ENCODE peak calls at places on chromosomes 6 and 20, in seven cellular contexts. One of them, this sample, is unnamed.

GRCh38 chr6:113190170-113190569 is 667.0 kb upstream of the MARCKS start:
- DNase-seq in cardiac septum: no peak
- DNase-seq in stimulated activated CD8-positive, alpha-beta memory T cell treated with anti-CD3 and anti-CD28 coated beads, Interleukin-7, amount 100 ng/mL, for 24 hours: no peak
- DNase-seq in fibroblast of mammary gland: peak
- DNase-seq in neural crest cell: no peak
- DNase-seq in activated CD4-positive, alpha-beta memory T cell treated with anti-CD3 and anti-CD28 coated beads for 36 hours: no peak
- DNase-seq in adrenal gland: no peak
- DNase-seq in this sample: no peak

GRCh38 chr20:51540585-51540984 is 1.9 kb downstream of the NFATC2 start:
- DNase-seq in cardiac septum: no peak
- DNase-seq in stimulated activated CD8-positive, alpha-beta memory T cell treated with anti-CD3 and anti-CD28 coated beads, Interleukin-7, amount 100 ng/mL, for 24 hours: no peak
- DNase-seq in fibroblast of mammary gland: no peak
- DNase-seq in neural crest cell: no peak
- DNase-seq in activated CD4-positive, alpha-beta memory T cell treated with anti-CD3 and anti-CD28 coated beads for 36 hours: peak
- DNase-seq in adrenal gland: no peak
- DNase-seq in this sample: no peak

GRCh38 chr6:2085657-2086056 is 159.7 kb downstream of the GMDS start:
- DNase-seq in cardiac septum: no peak
- DNase-seq in stimulated activated CD8-positive, alpha-beta memory T cell treated with anti-CD3 and anti-CD28 coated beads, Interleukin-7, amount 100 ng/mL, for 24 hours: no peak
- DNase-seq in fibroblast of mammary gland: no peak
- DNase-seq in neural crest cell: no peak
- DNase-seq in activated CD4-positive, alpha-beta memory T cell treated with anti-CD3 and anti-CD28 coated beads for 36 hours: no peak
- DNase-seq in adrenal gland: no peak
- DNase-seq in this sample: no peak

GRCh38 chr20:23397961-23398360 is 23.3 kb downstream of the NAPB start:
- DNase-seq in cardiac septum: no peak
- DNase-seq in stimulated activated CD8-positive, alpha-beta memory T cell treated with anti-CD3 and anti-CD28 coated beads, Interleukin-7, amount 100 ng/mL, for 24 hours: no peak
- DNase-seq in fibroblast of mammary gland: peak
- DNase-seq in neural crest cell: no peak
- DNase-seq in activated CD4-positive, alpha-beta memory T cell treated with anti-CD3 and anti-CD28 coated beads for 36 hours: peak
- DNase-seq in adrenal gland: no peak
- DNase-seq in this sample: no peak

GRCh38 chr6:149211046-149211571 is 106.4 kb upstream of the TAB2 start:
- DNase-seq in cardiac septum: no peak
- DNase-seq in stimulated activated CD8-positive, alpha-beta memory T cell treated with anti-CD3 and anti-CD28 coated beads, Interleukin-7, amount 100 ng/mL, for 24 hours: no peak
- DNase-seq in fibroblast of mammary gland: peak
- DNase-seq in neural crest cell: no peak
- DNase-seq in activated CD4-positive, alpha-beta memory T cell treated with anti-CD3 and anti-CD28 coated beads for 36 hours: peak
- DNase-seq in adrenal gland: no peak
- DNase-seq in this sample: no peak

GRCh38 chr6:149028767-149029405 is 282.1 kb downstream of the UST start:
- DNase-seq in cardiac septum: no peak
- DNase-seq in stimulated activated CD8-positive, alpha-beta memory T cell treated with anti-CD3 and anti-CD28 coated beads, Interleukin-7, amount 100 ng/mL, for 24 hours: no peak
- DNase-seq in fibroblast of mammary gland: peak
- DNase-seq in neural crest cell: peak
- DNase-seq in activated CD4-positive, alpha-beta memory T cell treated with anti-CD3 and anti-CD28 coated beads for 36 hours: peak
- DNase-seq in adrenal gland: peak
- DNase-seq in this sample: peak

GRCh38 chr6:170260686-170261085 is 30.2 kb downstream of the DLL1 start:
- DNase-seq in cardiac septum: no peak
- DNase-seq in stimulated activated CD8-positive, alpha-beta memory T cell treated with anti-CD3 and anti-CD28 coated beads, Interleukin-7, amount 100 ng/mL, for 24 hours: no peak
- DNase-seq in fibroblast of mammary gland: no peak
- DNase-seq in neural crest cell: no peak
- DNase-seq in activated CD4-positive, alpha-beta memory T cell treated with anti-CD3 and anti-CD28 coated beads for 36 hours: no peak
- DNase-seq in adrenal gland: no peak
- DNase-seq in this sample: no peak

GRCh38 chr20:2221933-2222332 is 73.9 kb upstream of the TGM3 start:
- DNase-seq in cardiac septum: no peak
- DNase-seq in stimulated activated CD8-positive, alpha-beta memory T cell treated with anti-CD3 and anti-CD28 coated beads, Interleukin-7, amount 100 ng/mL, for 24 hours: no peak
- DNase-seq in fibroblast of mammary gland: no peak
- DNase-seq in neural crest cell: no peak
- DNase-seq in activated CD4-positive, alpha-beta memory T cell treated with anti-CD3 and anti-CD28 coated beads for 36 hours: no peak
- DNase-seq in adrenal gland: peak
- DNase-seq in this sample: no peak

GRCh38 chr20:57655812-57656161 is 35.6 kb upstream of the ZBP1 start:
- DNase-seq in cardiac septum: peak
- DNase-seq in stimulated activated CD8-positive, alpha-beta memory T cell treated with anti-CD3 and anti-CD28 coated beads, Interleukin-7, amount 100 ng/mL, for 24 hours: no peak
- DNase-seq in fibroblast of mammary gland: no peak
- DNase-seq in neural crest cell: no peak
- DNase-seq in activated CD4-positive, alpha-beta memory T cell treated with anti-CD3 and anti-CD28 coated beads for 36 hours: peak
- DNase-seq in adrenal gland: peak
- DNase-seq in this sample: no peak

GRCh38 chr6:134172020-134172766 is 119.8 kb upstream of the SLC2A12 start:
- DNase-seq in cardiac septum: no peak
- DNase-seq in stimulated activated CD8-positive, alpha-beta memory T cell treated with anti-CD3 and anti-CD28 coated beads, Interleukin-7, amount 100 ng/mL, for 24 hours: no peak
- DNase-seq in fibroblast of mammary gland: peak
- DNase-seq in neural crest cell: no peak
- DNase-seq in activated CD4-positive, alpha-beta memory T cell treated with anti-CD3 and anti-CD28 coated beads for 36 hours: no peak
- DNase-seq in adrenal gland: no peak
- DNase-seq in this sample: no peak

GRCh38 chr20:34260208-34260942 is 19.2 kb downstream of the ASIP start:
- DNase-seq in cardiac septum: no peak
- DNase-seq in stimulated activated CD8-positive, alpha-beta memory T cell treated with anti-CD3 and anti-CD28 coated beads, Interleukin-7, amount 100 ng/mL, for 24 hours: no peak
- DNase-seq in fibroblast of mammary gland: peak
- DNase-seq in neural crest cell: no peak
- DNase-seq in activated CD4-positive, alpha-beta memory T cell treated with anti-CD3 and anti-CD28 coated beads for 36 hours: no peak
- DNase-seq in adrenal gland: no peak
- DNase-seq in this sample: no peak

GRCh38 chr6:208379-208778 is 83.9 kb upstream of the DUSP22 start:
- DNase-seq in cardiac septum: no peak
- DNase-seq in stimulated activated CD8-positive, alpha-beta memory T cell treated with anti-CD3 and anti-CD28 coated beads, Interleukin-7, amount 100 ng/mL, for 24 hours: no peak
- DNase-seq in fibroblast of mammary gland: no peak
- DNase-seq in neural crest cell: no peak
- DNase-seq in activated CD4-positive, alpha-beta memory T cell treated with anti-CD3 and anti-CD28 coated beads for 36 hours: no peak
- DNase-seq in adrenal gland: no peak
- DNase-seq in this sample: no peak

GRCh38 chr6:156718647-156719394 is 58.4 kb upstream of the ARID1B start:
- DNase-seq in cardiac septum: no peak
- DNase-seq in stimulated activated CD8-positive, alpha-beta memory T cell treated with anti-CD3 and anti-CD28 coated beads, Interleukin-7, amount 100 ng/mL, for 24 hours: no peak
- DNase-seq in fibroblast of mammary gland: peak
- DNase-seq in neural crest cell: no peak
- DNase-seq in activated CD4-positive, alpha-beta memory T cell treated with anti-CD3 and anti-CD28 coated beads for 36 hours: no peak
- DNase-seq in adrenal gland: peak
- DNase-seq in this sample: no peak

GRCh38 chr6:125662301-125662700 is 87.1 kb upstream of the HEY2 start:
- DNase-seq in cardiac septum: no peak
- DNase-seq in stimulated activated CD8-positive, alpha-beta memory T cell treated with anti-CD3 and anti-CD28 coated beads, Interleukin-7, amount 100 ng/mL, for 24 hours: no peak
- DNase-seq in fibroblast of mammary gland: no peak
- DNase-seq in neural crest cell: no peak
- DNase-seq in activated CD4-positive, alpha-beta memory T cell treated with anti-CD3 and anti-CD28 coated beads for 36 hours: no peak
- DNase-seq in adrenal gland: no peak
- DNase-seq in this sample: no peak

This sample was measured in CD4-positive, CD25-positive, alpha-beta regulatory T cell.